ENCODE peak calls at places on chromosomes 2 and 18, in eight cellular contexts. A is effector memory CD4-positive, alpha-beta T cell; N is A549; M is uterus; I is GM12878; R is right lobe of liver; D is esophagus squamous epithelium; Y is CD8-positive, alpha-beta T cell. V is an unnamed sample. For H3K4me1, the result is how much of the 10 kb centered on the place peaks cover.

GRCh38 chr2:156333951-156334495 is 1.5 kb upstream of the NR4A2 start:
- DNase-seq in Y (peak), R (peak), N (peak), I (no peak), M (peak), A (no peak), D (peak), V (peak)

GRCh38 chr2:136424112-136424511 is 306.2 kb upstream of the CXCR4 start:
- DNase-seq in I (no peak), N (no peak), A (no peak), M (no peak), R (no peak), D (no peak), Y (no peak), V (no peak)

GRCh38 chr2:24926602-24927252 is 6.7 kb upstream of the ADCY3 start:
- DNase-seq in M (peak), R (peak), Y (no peak), A (no peak), N (no peak), D (no peak), I (no peak), V (peak)

GRCh38 chr2:197184959-197185586 is 125.5 kb downstream of the ANKRD44 start:
- DNase-seq in D (no peak), I (no peak), N (no peak), M (peak), A (no peak), Y (no peak), R (peak), V (peak)

GRCh38 chr2:8407332-8407731 is 274.5 kb upstream of the ID2 start:
- DNase-seq in A (no peak), D (no peak), M (no peak), R (no peak), Y (no peak), I (no peak), N (no peak), V (no peak)

GRCh38 chr2:64447317-64448060 is 6.5 kb upstream of the LGALSL start:
- DNase-seq in A (no peak), R (no peak), N (no peak), M (peak), Y (no peak), D (no peak), I (no peak), V (peak)

GRCh38 chr2:26054598-26055348 is 20.9 kb downstream of the RAB10 start:
- DNase-seq in R (no peak), I (no peak), N (no peak), Y (no peak), D (no peak), M (no peak), A (no peak), V (no peak)

GRCh38 chr2:1707771-1708351 is 36.5 kb downstream of the PXDN start:
- DNase-seq in I (no peak), R (no peak), N (no peak), A (no peak), M (peak), D (no peak), Y (no peak), V (peak)

GRCh38 chr2:13919981-13920382 is 712.5 kb upstream of the LRATD1 start:
- DNase-seq in D (no peak), A (no peak), M (no peak), I (no peak), R (no peak), Y (no peak), N (no peak), V (no peak)

GRCh38 chr2:191845248-191845715 is 1.6 kb downstream of the CAVIN2 start:
- DNase-seq in I (no peak), D (no peak), M (peak), Y (no peak), R (no peak), N (peak), A (no peak), V (no peak)

GRCh38 chr2:119149611-119150010 is 8.9 kb downstream of the C1QL2 start:
- DNase-seq in N (no peak), M (no peak), Y (no peak), A (no peak), R (no peak), I (no peak), D (no peak), V (no peak)

GRCh38 chr2:111884592-111884964 is 585 bp upstream of the ANAPC1 start:
- DNase-seq in M (no peak), D (no peak), Y (no peak), N (no peak), A (no peak), R (no peak), I (no peak), V (no peak)

GRCh38 chr2:69154031-69154430 is 141.1 kb downstream of the ANTXR1 start:
- DNase-seq in D (no peak), I (no peak), A (no peak), M (no peak), R (no peak), Y (no peak), N (no peak), V (no peak)

GRCh38 chr18:62432176-62432575 is 90.6 kb upstream of the ZCCHC2 start:
- DNase-seq in R (no peak), I (no peak), A (no peak), D (no peak), M (no peak), Y (no peak), N (no peak), V (no peak)

GRCh38 chr2:220574038-220574437 is 946.6 kb downstream of the SLC4A3 start:
- DNase-seq in N (no peak), M (no peak), A (no peak), Y (no peak), R (no peak), D (no peak), I (no peak), V (no peak)

GRCh38 chr2:100178085-100178788 is 35.8 kb upstream of the AFF3 start:
- DNase-seq in N (peak), D (no peak), A (no peak), R (no peak), Y (no peak), M (no peak), I (peak), V (no peak)

GRCh38 chr2:45329045-45329677 is 281.9 kb downstream of the SRBD1 start:
- DNase-seq in M (no peak), N (peak), D (no peak), R (no peak), A (no peak), I (no peak), Y (no peak), V (no peak)

GRCh38 chr18:58690259-58690658 is 19.0 kb downstream of the MALT1 start:
- DNase-seq in M (no peak), Y (no peak), A (no peak), I (no peak), D (no peak), N (no peak), R (no peak), V (no peak)

GRCh38 chr18:58692420-58693185 is 21.3 kb downstream of the MALT1 start:
- DNase-seq in I (no peak), N (no peak), A (no peak), R (no peak), M (no peak), Y (no peak), D (no peak), V (no peak)

GRCh38 chr18:58691256-58691655 is 20.0 kb downstream of the MALT1 start:
- DNase-seq in I (no peak), R (no peak), M (no peak), A (no peak), Y (no peak), N (no peak), D (no peak), V (no peak)

GRCh38 chr18:58682429-58683069 is 11.3 kb downstream of the MALT1 start:
- DNase-seq in M (no peak), N (peak), A (no peak), R (peak), Y (no peak), I (no peak), D (no peak), V (no peak)

DNA sequence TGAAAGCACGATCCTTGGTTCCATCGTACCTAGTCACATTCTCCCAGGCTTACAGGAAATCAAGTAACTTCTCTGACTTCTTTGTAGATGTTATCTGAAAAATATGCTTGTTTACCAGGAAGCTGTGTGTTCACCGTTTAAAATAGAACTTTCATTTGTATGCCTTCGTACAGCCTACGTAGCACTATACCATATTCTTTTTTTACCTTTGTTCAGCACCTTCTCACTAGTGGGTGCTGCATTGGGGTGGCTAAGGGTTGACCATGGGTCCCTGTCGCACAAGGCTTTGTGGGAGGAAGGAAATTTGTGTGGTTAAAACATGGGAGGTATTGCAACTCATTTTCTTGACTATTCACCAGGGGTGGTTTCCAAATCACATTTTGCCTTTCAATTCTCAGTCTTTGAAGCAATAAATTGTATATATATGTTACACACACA is 16.6 kb downstream of the MALT1 start:
- DNase-seq in N (no peak), R (no peak), Y (peak), I (peak), A (peak), M (no peak), D (no peak), V (no peak)
- H3K4me1 ChIP-seq in N (under half), R (under half), Y (half or more), I (under half), A (half or more), M (under half), D (under half), V (under half)

GRCh38 chr2:74439373-74440004 is 2.2 kb downstream of the RTKN start:
- DNase-seq in I (no peak), A (no peak), D (no peak), M (no peak), R (no peak), N (no peak), Y (no peak), V (no peak)
- H3K4me1 ChIP-seq in I (under half), A (under half), D (under half), M (under half), R (under half), N (under half), Y (under half), V (under half)

DNA sequence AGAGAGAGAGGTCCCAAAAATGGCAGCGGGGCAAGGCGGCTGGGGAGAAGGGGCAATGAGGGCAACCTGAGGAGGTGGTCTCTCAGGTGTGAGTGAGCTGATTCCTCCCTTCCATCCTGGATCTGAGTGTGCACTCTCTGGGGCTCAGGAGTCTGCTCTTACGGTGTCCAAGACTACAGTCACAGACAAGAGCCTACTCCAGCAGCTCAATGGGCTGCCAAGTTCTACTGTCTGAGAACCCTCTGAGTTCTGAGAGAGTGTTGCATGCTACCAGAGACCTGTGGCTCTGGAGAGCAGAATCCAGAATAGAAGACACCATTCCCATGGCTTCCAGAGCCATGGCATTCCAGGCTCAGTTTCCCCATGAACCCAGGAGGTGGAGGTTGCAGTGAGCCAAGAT is 7.1 kb upstream of the PAX8 start:
- DNase-seq in R (no peak), I (no peak), A (no peak), M (no peak), Y (no peak), D (no peak), N (no peak), V (no peak)
- H3K4me1 ChIP-seq in R (half or more), I (under half), A (under half), M (under half), Y (under half), D (under half), N (half or more), V (under half)

GRCh38 chr2:171325886-171326585 is 107.8 kb downstream of the METTL8 start:
- DNase-seq in A (no peak), N (no peak), D (no peak), I (no peak), Y (no peak), R (no peak), M (no peak), V (no peak)
- H3K4me1 ChIP-seq in A (under half), N (under half), D (under half), I (half or more), Y (under half), R (under half), M (under half), V (under half)

DNA sequence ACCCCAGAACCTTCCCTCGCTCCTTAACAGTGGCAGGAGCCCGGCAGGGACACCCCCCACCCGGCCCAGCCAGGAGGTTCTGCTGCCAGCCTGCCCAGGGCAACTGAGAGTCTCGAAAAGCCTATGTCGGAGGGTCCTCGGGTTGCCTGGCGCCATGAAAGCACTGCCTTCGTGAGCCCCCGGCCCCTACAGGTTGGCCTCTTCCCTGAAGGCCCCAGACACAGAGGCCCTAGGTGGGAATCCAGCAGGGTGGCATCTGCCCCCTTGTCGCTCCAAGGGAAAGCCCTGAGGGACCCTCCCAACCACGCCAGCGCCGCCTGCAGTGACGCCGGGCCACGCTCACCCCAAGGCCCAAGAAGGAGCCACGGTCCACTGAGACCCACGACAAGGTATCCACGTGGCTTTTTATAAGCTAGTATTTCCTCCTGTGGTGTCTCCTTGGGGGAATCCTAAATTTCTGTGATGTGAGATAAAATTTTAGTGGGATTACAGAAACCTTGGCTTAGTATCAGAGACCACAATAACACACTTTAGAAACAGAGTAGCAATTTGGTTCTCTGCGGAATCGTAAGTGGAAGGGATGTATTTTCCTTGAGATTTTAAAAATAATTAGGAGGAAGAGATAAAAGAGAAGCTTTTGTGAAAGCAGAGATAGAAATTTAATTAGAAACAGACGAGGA is 138.9 kb downstream of the HDAC4 start:
- DNase-seq in D (no peak), A (no peak), Y (no peak), I (no peak), N (no peak), M (no peak), R (peak), V (no peak)
- H3K4me1 ChIP-seq in D (under half), A (half or more), Y (half or more), I (under half), N (under half), M (under half), R (under half), V (under half)